ENCODE peak calls at places on chromosomes 3 and 15, in six cellular contexts. Z is Peyer's patch; G is HL-60; H is Jurkat, Clone E6-1; W is cardiac fibroblast; F is prostate gland. J is an unnamed sample.

GRCh38 chr3:100781311-100781710 is 72.0 kb downstream of the TFG start:
- DNase-seq in Z (no peak), G (no peak), H (no peak), W (no peak), F (no peak), J (no peak)

GRCh38 chr3:49471856-49472495 is 1.9 kb downstream of the DAG1 start:
- DNase-seq in Z (no peak), G (no peak), H (no peak), W (no peak), F (no peak), J (no peak)

GRCh38 chr15:56468271-56468912 is 3.5 kb upstream of the MNS1 start:
- DNase-seq in Z (no peak), G (peak), H (peak), W (no peak), F (no peak), J (no peak)

GRCh38 chr3:130997291-130997690 is 29.3 kb downstream of the ASTE1 start:
- DNase-seq in Z (no peak), G (peak), H (no peak), W (peak), F (no peak), J (no peak)

GRCh38 chr3:187519428-187519890 is 150.7 kb downstream of the SST start:
- DNase-seq in Z (no peak), G (no peak), H (no peak), W (peak), F (no peak), J (no peak)

GRCh38 chr15:52308446-52309153 is 13.0 kb upstream of the MYO5C start:
- DNase-seq in Z (peak), G (no peak), H (no peak), W (no peak), F (no peak), J (no peak)

GRCh38 chr15:92666780-92667179 is 11.2 kb upstream of the FAM174B start:
- DNase-seq in Z (no peak), G (no peak), H (no peak), W (peak), F (no peak), J (no peak)

GRCh38 chr3:125125822-125126245 is 70.0 kb upstream of the HEG1 start:
- DNase-seq in Z (no peak), G (peak), H (peak), W (peak), F (no peak), J (no peak)

GRCh38 chr15:58473720-58474119 is 41.9 kb downstream of the LIPC start:
- DNase-seq in Z (no peak), G (no peak), H (no peak), W (peak), F (no peak), J (no peak)

GRCh38 chr3:54262541-54262940 is 140.2 kb downstream of the CACNA2D3 start:
- DNase-seq in Z (no peak), G (peak), H (peak), W (no peak), F (no peak), J (no peak)

GRCh38 chr3:71732637-71733036 is 7.4 kb upstream of the EIF4E3 start:
- DNase-seq in Z (no peak), G (no peak), H (no peak), W (no peak), F (no peak), J (no peak)

GRCh38 chr3:29057326-29057725 is 223.5 kb upstream of the RBMS3 start:
- DNase-seq in Z (no peak), G (no peak), H (no peak), W (peak), F (no peak), J (no peak)

GRCh38 chr3:159788291-159788690 is 200.3 kb upstream of the IL12A start:
- DNase-seq in Z (no peak), G (no peak), H (no peak), W (peak), F (no peak), J (no peak)

GRCh38 chr3:21901504-21901903 is 150.5 kb upstream of the ZNF385D start:
- DNase-seq in Z (no peak), G (no peak), H (no peak), W (no peak), F (peak), J (no peak)

GRCh38 chr3:8574670-8575322 is 69.8 kb downstream of the SSUH2 start:
- DNase-seq in Z (no peak), G (no peak), H (no peak), W (no peak), F (no peak), J (no peak)

GRCh38 chr15:62709261-62709660 is 333.3 kb upstream of the TPM1 start:
- DNase-seq in Z (no peak), G (no peak), H (no peak), W (no peak), F (no peak), J (no peak)

GRCh38 chr15:78840661-78841060 is 29.4 kb upstream of the ADAMTS7 start:
- DNase-seq in Z (no peak), G (peak), H (no peak), W (no peak), F (no peak), J (no peak)

GRCh38 chr3:185585523-185585861 is 603 bp upstream of the SENP2 start:
- DNase-seq in Z (no peak), G (no peak), H (no peak), W (no peak), F (no peak), J (no peak)

GRCh38 chr3:188670446-188670845 is 501.3 kb upstream of the TPRG1 start:
- DNase-seq in Z (no peak), G (peak), H (no peak), W (no peak), F (no peak), J (no peak)

GRCh38 chr15:65939901-65940617 is 70.8 kb downstream of the RAB11A start:
- DNase-seq in Z (no peak), G (no peak), H (no peak), W (peak), F (no peak), J (no peak)

GRCh38 chr3:33075996-33076395 is 20.9 kb downstream of the GLB1 start:
- DNase-seq in Z (no peak), G (no peak), H (no peak), W (peak), F (no peak), J (no peak)

DNA sequence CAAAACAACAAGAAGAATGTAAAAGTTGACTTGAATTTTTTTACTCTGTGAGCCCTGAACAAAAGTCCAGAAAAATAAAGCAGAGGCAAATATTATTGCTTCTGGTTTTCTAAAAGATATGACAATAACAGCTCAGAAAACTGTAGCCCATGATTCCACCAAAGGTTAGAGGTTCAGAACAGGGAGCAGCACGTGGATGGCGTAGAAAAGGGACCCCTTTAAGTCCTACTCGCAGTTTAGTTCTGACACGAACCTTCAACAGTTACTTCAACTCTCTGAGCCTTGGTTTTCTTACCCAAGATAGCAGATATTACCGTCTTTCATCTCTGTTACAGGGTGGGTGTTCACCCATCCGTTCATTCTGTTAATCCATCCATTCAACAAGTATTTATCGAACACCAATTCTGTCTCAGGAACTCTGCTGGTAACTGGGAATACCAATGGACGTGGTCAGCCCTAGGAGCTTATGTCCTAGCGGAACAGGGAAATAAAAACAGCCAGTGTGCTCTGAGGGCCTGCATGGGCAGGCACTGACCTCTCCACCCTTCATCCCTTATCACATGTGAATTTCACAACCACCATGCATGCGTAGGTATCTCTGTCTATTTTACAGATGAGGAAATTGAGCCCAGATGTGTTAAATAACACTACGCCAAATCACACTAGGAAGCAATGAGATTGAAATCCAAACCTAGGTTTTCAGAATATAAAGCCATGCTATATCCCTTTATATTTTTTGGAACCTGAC is 274.2 kb upstream of the ICE2 start:
- DNase-seq in Z (no peak), G (no peak), H (no peak), W (peak), F (no peak), J (no peak)
- H3K4me3 ChIP-seq in Z (no peak), G (no peak), H (no peak), W (no peak), F (no peak), J (no peak)

DNA sequence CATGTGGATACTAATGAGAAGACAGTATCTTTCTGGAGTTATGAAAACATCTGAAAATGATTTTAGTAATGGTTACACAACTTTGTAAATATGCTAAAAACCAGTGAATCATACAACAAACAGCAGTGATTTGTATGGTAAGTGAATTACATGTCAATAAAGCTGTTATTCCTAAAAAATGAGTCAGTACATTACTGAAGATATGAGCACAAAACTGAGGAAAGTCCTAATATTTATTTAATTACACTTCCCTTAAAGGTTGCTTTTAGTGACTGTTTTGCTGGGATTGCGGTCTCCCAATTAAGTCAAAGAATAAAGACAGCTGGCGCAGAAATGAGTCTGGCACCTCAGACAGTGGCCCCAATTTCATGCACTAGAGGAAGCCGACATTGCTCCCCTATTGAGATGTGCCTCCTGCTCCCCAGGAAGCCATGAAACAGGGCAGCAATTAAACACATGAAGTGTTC is 50.9 kb upstream of the FSIP1 start:
- DNase-seq in Z (no peak), G (no peak), H (no peak), W (peak), F (no peak), J (no peak)
- H3K4me3 ChIP-seq in Z (no peak), G (no peak), H (no peak), W (no peak), F (no peak), J (no peak)

GRCh38 chr3:18222686-18223085 is 202.5 kb downstream of the SATB1 start:
- DNase-seq in Z (no peak), G (no peak), H (no peak), W (no peak), F (no peak), J (no peak)

GRCh38 chr3:18224406-18224805 is 200.7 kb downstream of the SATB1 start:
- DNase-seq in Z (no peak), G (peak), H (no peak), W (no peak), F (no peak), J (no peak)

GRCh38 chr3:18225709-18226108 is 199.4 kb downstream of the SATB1 start:
- DNase-seq in Z (no peak), G (no peak), H (no peak), W (no peak), F (no peak), J (no peak)

GRCh38 chr3:18228060-18228459 is 197.1 kb downstream of the SATB1 start:
- DNase-seq in Z (no peak), G (no peak), H (no peak), W (no peak), F (no peak), J (no peak)

GRCh38 chr3:18223591-18224338 is 201.4 kb downstream of the SATB1 start:
- DNase-seq in Z (peak), G (peak), H (peak), W (no peak), F (no peak), J (no peak)
- H3K4me3 ChIP-seq in Z (no peak), G (no peak), H (no peak), W (no peak), F (no peak), J (no peak)

DNA sequence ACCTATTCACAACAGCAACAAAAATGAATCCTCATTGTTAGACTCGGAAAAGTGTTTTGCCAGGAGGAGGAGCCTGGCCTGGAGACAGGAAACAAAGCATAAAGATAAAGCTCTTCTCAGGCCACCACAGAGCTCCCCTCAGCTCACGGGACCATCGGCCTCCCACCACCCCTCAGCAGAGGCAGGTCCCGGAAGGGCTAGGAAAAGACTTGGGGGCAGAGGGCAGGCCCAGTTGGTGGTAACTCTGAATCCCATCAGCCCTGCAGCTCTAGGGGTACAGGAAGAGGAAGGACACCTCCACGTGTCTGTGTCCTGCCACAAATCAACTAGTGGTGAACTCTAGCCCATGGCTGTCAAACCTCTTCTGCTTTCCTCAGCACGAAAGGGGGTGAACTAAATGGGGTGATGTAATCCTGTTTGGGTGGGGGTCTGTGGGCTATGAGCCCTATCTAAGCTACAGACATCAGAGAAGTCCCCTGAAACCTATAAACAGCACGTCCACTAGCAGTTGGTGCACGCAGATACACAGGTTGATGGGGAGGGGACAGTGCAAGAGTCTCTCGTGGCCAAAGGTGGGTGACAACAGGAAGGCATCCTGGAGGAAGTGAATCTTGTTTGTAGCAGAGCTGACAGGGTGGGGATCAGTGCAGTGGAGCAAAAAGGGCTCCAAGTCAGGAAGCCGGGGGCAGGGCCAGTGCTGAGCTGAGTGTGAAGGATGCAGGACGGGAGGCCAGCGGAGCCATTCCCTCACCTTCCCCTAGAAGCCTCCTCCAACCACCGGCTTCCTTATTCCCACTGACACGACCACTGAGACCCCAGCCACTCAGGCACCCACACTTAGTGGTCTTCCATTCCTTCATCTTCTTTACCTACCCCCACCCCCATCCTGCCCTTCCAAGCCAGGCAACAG is 111.1 kb upstream of the HACD2 start:
- DNase-seq in Z (no peak), G (peak), H (no peak), W (no peak), F (no peak), J (no peak)
- H3K4me3 ChIP-seq in Z (peak), G (no peak), H (no peak), W (no peak), F (peak), J (no peak)

GRCh38 chr3:42032693-42033349 is 58.3 kb upstream of the TRAK1 start:
- DNase-seq in Z (no peak), G (peak), H (no peak), W (peak), F (peak), J (no peak)
- H3K4me3 ChIP-seq in Z (no peak), G (no peak), H (no peak), W (no peak), F (no peak), J (no peak)

GRCh38 chr3:46405301-46406079 is 1.4 kb downstream of the CCR5AS start:
- DNase-seq in Z (no peak), G (no peak), H (no peak), W (no peak), F (peak), J (no peak)
- H3K4me3 ChIP-seq in Z (peak), G (no peak), H (no peak), W (no peak), F (no peak), J (no peak)

DNA sequence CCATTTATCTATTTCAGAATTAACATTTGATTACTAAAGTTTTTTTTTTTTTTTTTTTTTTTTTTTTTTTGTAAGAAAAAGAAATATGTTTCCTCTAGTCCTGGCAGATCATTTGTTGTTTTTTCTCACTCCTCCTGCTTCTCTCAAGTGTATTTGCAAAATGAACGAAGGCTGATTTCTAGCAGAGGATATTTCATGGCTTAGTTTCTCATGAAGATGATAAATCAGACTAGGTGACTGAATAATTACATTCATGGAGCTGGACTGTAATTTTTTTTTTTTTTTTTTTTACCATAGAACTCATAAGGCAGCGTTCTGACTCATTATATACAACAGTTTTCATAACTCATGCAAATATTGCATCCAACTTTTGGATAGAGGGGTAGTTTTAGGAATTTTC is 332.5 kb upstream of the SEMA6D start:
- DNase-seq in Z (no peak), G (no peak), H (no peak), W (no peak), F (no peak), J (no peak)
- H3K4me3 ChIP-seq in Z (no peak), G (no peak), H (no peak), W (no peak), F (no peak), J (no peak)

GRCh38 chr3:128917291-128917690 is 37.9 kb downstream of the ACAD9 start:
- DNase-seq in Z (no peak), G (no peak), H (no peak), W (peak), F (no peak), J (no peak)

GRCh38 chr3:128914966-128915645 is 35.7 kb downstream of the ACAD9 start:
- DNase-seq in Z (no peak), G (no peak), H (no peak), W (no peak), F (no peak), J (no peak)

GRCh38 chr3:128922804-128923459 is 43.5 kb downstream of the ACAD9 start:
- DNase-seq in Z (peak), G (peak), H (peak), W (no peak), F (no peak), J (peak)

GRCh38 chr3:128923607-128924385 is 44.4 kb downstream of the ACAD9 start:
- DNase-seq in Z (no peak), G (peak), H (no peak), W (no peak), F (no peak), J (no peak)

GRCh38 chr3:128919988-128920387 is 40.6 kb downstream of the ACAD9 start:
- DNase-seq in Z (no peak), G (no peak), H (no peak), W (no peak), F (no peak), J (no peak)
- H3K4me3 ChIP-seq in Z (no peak), G (no peak), H (no peak), W (no peak), F (no peak), J (no peak)

J was measured in CD8-positive, alpha-beta T cell.